ENCODE peak calls at places on chromosome 20, in seven cellular contexts. A is kidney, X is H1, C is mammary epithelial cell, Q is mesenchymal stem cell, F is MM.1S, J is PC-3. G is an unnamed sample.

GRCh38 chr20:2797136-2797983 is 3.1 kb downstream of the CPXM1 start:
- DNase-seq in F (no peak), Q (no peak), A (no peak), C (no peak), X (no peak), J (no peak), G (no peak)

GRCh38 chr20:19764207-19764606 is 6.1 kb downstream of the RIN2 start:
- DNase-seq in J (no peak), C (no peak), F (no peak), X (no peak), A (no peak), Q (peak; percentile 26), G (no peak)

GRCh38 chr20:12110711-12111110 is 193.0 kb downstream of the BTBD3 start:
- DNase-seq in F (peak; percentile 90), X (no peak), Q (no peak), A (no peak), J (no peak), C (no peak), G (no peak)

GRCh38 chr20:21361266-21361665 is 36.1 kb downstream of the NKX2-4 start:
- DNase-seq in A (no peak), C (peak; percentile 57), Q (peak; percentile 75), X (no peak), F (no peak), J (peak; percentile 8), G (peak; percentile 50)

GRCh38 chr20:52004720-52005119 is 186.9 kb downstream of the ZFP64 start:
- DNase-seq in J (no peak), C (no peak), X (no peak), A (no peak), Q (peak; percentile 25), F (no peak), G (peak; percentile 83)

GRCh38 chr20:1537731-1538058 is 19.8 kb downstream of the SIRPD start:
- DNase-seq in C (no peak), J (no peak), A (no peak), X (no peak), F (no peak), Q (no peak), G (no peak)

GRCh38 chr20:22723659-22724058 is 139.3 kb upstream of the FOXA2 start:
- DNase-seq in C (no peak), X (no peak), A (no peak), Q (peak; percentile 65), J (peak; percentile 35), F (no peak), G (peak; percentile 77)

GRCh38 chr20:20593447-20594170 is 118.8 kb downstream of the RALGAPA2 start:
- DNase-seq in X (peak; percentile 61), A (no peak), Q (peak; percentile 75), C (peak; percentile 25), J (peak; percentile 62), F (peak; percentile 62), G (peak; percentile 58)

GRCh38 chr20:31788578-31788977 is 30.6 kb upstream of the MYLK2 start:
- DNase-seq in X (no peak), A (no peak), C (peak; percentile 8), Q (no peak), F (no peak), J (no peak), G (peak; percentile 28)

GRCh38 chr20:32359633-32360332 is 1.7 kb downstream of the ASXL1 start:
- DNase-seq in C (peak; percentile 42), X (no peak), A (no peak), F (peak; percentile 14), J (no peak), Q (peak; percentile 59), G (peak; percentile 75)

GRCh38 chr20:62724692-62725595 is 16.3 kb downstream of the NTSR1 start:
- DNase-seq in F (no peak), J (no peak), A (peak; percentile 41), C (no peak), X (no peak), Q (no peak), G (no peak)

GRCh38 chr20:15196580-15197255 is 859.3 kb upstream of the FLRT3 start:
- DNase-seq in Q (no peak), X (no peak), J (no peak), A (no peak), C (no peak), F (no peak), G (no peak)

GRCh38 chr20:1674361-1674760 is 16.8 kb upstream of the SIRPG start:
- DNase-seq in A (no peak), X (peak; percentile 6), C (no peak), Q (no peak), J (no peak), F (no peak), G (no peak)

GRCh38 chr20:51013577-51014330 is 9.2 kb downstream of the KCNG1 start:
- DNase-seq in C (no peak), X (no peak), F (no peak), J (no peak), Q (no peak), A (no peak), G (no peak)

GRCh38 chr20:828987-829386 is 4.5 kb upstream of the FAM110A start:
- DNase-seq in J (no peak), C (no peak), Q (no peak), F (peak; percentile 82), X (no peak), A (no peak), G (no peak)

GRCh38 chr20:38626921-38627659 is 25.5 kb downstream of the ARHGAP40 start:
- DNase-seq in Q (no peak), X (no peak), J (no peak), C (no peak), F (no peak), A (no peak), G (no peak)

GRCh38 chr20:62735331-62735821 is 26.7 kb downstream of the NTSR1 start:
- DNase-seq in Q (no peak), C (no peak), J (no peak), X (no peak), F (no peak), A (peak; percentile 57), G (no peak)

GRCh38 chr20:14445310-14445709 is 107.9 kb upstream of the FLRT3 start:
- DNase-seq in Q (peak; percentile 75), C (peak; percentile 71), F (no peak), X (no peak), J (peak; percentile 87), A (no peak), G (peak; percentile 36)

GRCh38 chr20:46011631-46012482 is 3.1 kb downstream of the MMP9 start:
- DNase-seq in J (peak; percentile 55), A (peak; percentile 84), F (no peak), X (peak; percentile 100), C (no peak), Q (no peak), G (no peak)

GRCh38 chr20:46013826-46014516 is 5.3 kb downstream of the MMP9 start:
- DNase-seq in X (peak; percentile 91), Q (peak; percentile 33), A (peak; percentile 83), F (peak; percentile 68), C (peak; percentile 51), J (peak; percentile 82), G (peak; percentile 66)

GRCh38 chr20:46014517-46015396 is 6.0 kb downstream of the MMP9 start:
- DNase-seq in Q (no peak), X (no peak), J (no peak), A (no peak), C (no peak), F (no peak), G (no peak)

GRCh38 chr20:46010491-46011405 is 2.0 kb downstream of the MMP9 start:
- DNase-seq in J (no peak), A (peak; percentile 77), F (no peak), X (no peak), Q (no peak), C (no peak), G (no peak)

DNA sequence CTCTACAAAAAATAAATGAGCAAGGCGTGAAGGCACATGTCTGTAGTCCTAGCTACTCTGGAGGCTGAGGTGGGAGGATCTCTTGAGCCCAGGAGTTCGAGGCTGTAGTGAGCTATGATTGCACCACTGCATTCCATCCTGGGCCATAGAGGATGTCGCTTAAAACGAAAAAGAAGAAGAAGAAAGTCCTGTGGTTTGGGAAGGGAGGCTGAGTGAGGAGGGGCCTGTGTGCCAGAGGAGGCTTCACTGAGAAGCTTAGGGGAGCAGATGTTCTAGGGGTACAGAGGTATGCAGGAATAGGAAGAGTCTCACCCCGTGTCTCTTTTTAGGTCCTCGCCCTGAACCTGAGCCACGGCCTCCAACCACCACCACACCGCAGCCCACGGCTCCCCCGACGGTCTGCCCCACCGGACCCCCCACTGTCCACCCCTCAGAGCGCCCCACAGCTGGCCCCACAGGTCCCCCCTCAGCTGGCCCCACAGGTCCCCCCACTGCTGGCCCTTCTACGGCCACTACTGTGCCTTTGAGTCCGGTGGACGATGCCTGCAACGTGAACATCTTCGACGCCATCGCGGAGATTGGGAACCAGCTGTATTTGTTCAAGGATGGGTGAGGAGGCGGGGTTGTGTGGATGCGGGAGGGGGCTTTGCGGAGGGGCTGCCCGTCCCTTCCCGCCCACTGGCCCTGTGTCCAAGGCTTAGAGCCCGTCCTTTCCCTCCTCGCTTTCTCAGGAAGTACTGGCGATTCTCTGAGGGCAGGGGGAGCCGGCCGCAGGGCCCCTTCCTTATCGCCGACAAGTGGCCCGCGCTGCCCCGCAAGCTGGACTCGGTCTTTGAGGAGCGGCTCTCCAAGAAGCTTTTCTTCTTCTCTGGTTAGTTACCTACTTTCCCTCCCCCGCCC is 4.5 kb downstream of the MMP9 start:
- DNase-seq in Q (no peak), F (no peak), J (no peak), X (no peak), C (no peak), A (no peak), G (no peak)
- H3K9ac ChIP-seq in Q (no peak overlapping the region), F (no peak overlapping the region), J (no peak overlapping the region), X (no peak overlapping the region), C (no peak overlapping the region), A (no peak overlapping the region), G (no peak overlapping the region)

GRCh38 chr20:58515240-58516212 is at the start of gene APCDD1L:
- DNase-seq in J (peak; percentile 89), A (no peak), X (no peak), Q (peak; percentile 25), F (no peak), C (peak; percentile 61), G (peak; percentile 81)
- H3K4me3 ChIP-seq in J (peak within 1 kb of the TSS; percentile 67), A (no peak within 1 kb of the TSS), X (peak within 1 kb of the TSS; percentile 61), Q (peak within 1 kb of the TSS; percentile 44), F (no peak within 1 kb of the TSS), C (peak within 1 kb of the TSS; percentile 34), G (peak within 1 kb of the TSS; percentile 81)

DNA sequence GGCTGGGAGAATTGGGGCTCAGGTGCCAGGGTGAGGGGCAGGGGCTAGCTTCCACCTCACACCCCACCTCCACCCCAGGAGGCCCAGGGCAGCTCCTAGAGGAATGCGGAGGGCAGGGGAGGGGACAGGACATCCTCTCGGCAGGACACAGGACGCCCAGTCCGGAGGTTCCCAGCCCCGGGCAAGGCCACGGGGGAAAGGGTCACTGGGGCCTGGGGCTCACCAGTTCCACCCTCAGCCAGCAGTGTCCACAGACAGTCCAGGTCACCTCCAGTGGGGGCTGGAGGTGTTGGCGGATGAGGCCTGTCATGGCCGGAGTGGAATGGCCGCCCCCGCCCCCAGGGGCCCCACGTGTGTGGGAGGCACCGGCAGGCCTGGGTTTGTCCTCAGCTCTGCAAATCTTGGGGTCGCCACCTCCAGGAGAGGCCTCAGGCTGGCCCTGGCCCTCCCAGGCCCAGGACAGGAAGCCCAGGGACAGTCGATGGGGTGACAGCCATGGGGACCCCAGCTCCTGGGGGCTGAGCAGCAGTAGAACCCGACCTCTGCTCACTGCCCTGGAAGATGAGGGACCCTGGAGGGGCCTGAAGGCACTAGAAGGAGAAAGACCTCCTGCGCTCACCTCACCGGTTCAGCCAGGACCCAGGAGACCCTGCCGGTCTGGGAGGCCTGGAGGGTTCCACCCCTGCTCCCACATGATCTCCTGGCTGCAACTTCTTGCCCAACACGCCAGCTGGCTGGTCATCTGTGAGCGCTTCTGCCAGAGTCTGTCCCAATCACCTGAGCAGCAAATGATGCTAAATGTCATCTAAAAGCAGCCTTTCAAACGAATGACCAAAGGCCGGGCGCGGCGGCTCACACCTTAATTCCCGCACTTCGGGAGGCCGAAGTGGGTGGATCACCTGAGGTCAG is 13.0 kb upstream of the ABHD16B start:
- DNase-seq in C (no peak), J (no peak), Q (no peak), F (no peak), A (no peak), X (peak; percentile 82), G (no peak)
- H3K9ac ChIP-seq in C (no peak overlapping the region), J (no peak overlapping the region), Q (no peak overlapping the region), F (no peak overlapping the region), A (no peak overlapping the region), X (no peak overlapping the region), G (no peak overlapping the region)

GRCh38 chr20:61458146-61458746 is 206.2 kb downstream of the CDH4 start:
- DNase-seq in J (no peak), Q (no peak), F (no peak), C (no peak), X (no peak), A (no peak), G (no peak)
- H3K4me3 ChIP-seq in J (no peak overlapping the region), Q (no peak overlapping the region), F (no peak overlapping the region), C (no peak overlapping the region), X (no peak overlapping the region), A (no peak overlapping the region), G (no peak overlapping the region)